ENCODE peak calls at places on chromosomes 2 and 18, in five cellular contexts. D, U, I, B and M are unnamed samples. For H3K4me1, the result is how much of the 10 kb centered on the place peaks cover.

GRCh38 chr2:216059233-216059834 is 22.3 kb downstream of the PECR start:
- DNase-seq in B (no peak), I (no peak), D (no peak), U (no peak), M (no peak)

GRCh38 chr2:127498386-127498785 is 27.9 kb downstream of the IWS1 start:
- DNase-seq in I (no peak), U (no peak), B (no peak), D (peak), M (no peak)

GRCh38 chr2:7053650-7054262 is 136.5 kb downstream of the RNF144A start:
- DNase-seq in U (peak), B (no peak), I (peak), D (no peak), M (peak)

GRCh38 chr2:205764502-205764815 is 82.2 kb downstream of the NRP2 start:
- DNase-seq in I (no peak), B (no peak), U (no peak), D (no peak), M (no peak)

GRCh38 chr2:130374587-130375290 is 18.9 kb downstream of the PTPN18 start:
- DNase-seq in B (no peak), D (peak), U (no peak), I (no peak), M (no peak)

GRCh38 chr18:47931707-47932103 is 1.2 kb upstream of the SMAD2 start:
- DNase-seq in B (no peak), D (no peak), U (peak), I (peak), M (peak)

GRCh38 chr2:105796131-105796638 is 51.5 kb downstream of the NCK2 start:
- DNase-seq in D (no peak), B (no peak), I (no peak), U (no peak), M (peak)

GRCh38 chr18:44079602-44080001 is 601.1 kb upstream of the SETBP1 start:
- DNase-seq in U (no peak), D (peak), I (no peak), B (no peak), M (no peak)

GRCh38 chr2:219687882-219688559 is 60.6 kb downstream of the SLC4A3 start:
- DNase-seq in I (no peak), U (no peak), D (no peak), B (peak), M (no peak)

GRCh38 chr18:75275226-75275625 is 64.6 kb downstream of the TSHZ1 start:
- DNase-seq in U (no peak), D (no peak), B (no peak), I (no peak), M (no peak)

GRCh38 chr2:47339745-47340541 is 63.0 kb upstream of the MSH2 start:
- DNase-seq in B (no peak), D (peak), I (no peak), U (no peak), M (no peak)

GRCh38 chr2:70686577-70687460 is 81.2 kb downstream of the ADD2 start:
- DNase-seq in D (peak), I (peak), B (peak), U (peak), M (peak)

GRCh38 chr18:31199190-31199769 is 36.6 kb upstream of the DSC1 start:
- DNase-seq in I (no peak), B (no peak), U (no peak), D (no peak), M (no peak)

GRCh38 chr2:139293992-139294548 is 513.9 kb upstream of the NXPH2 start:
- DNase-seq in I (no peak), D (no peak), U (no peak), B (no peak), M (no peak)

GRCh38 chr18:31546476-31546875 is 45.2 kb upstream of the TTR start:
- DNase-seq in I (no peak), B (no peak), U (no peak), D (no peak), M (peak)

GRCh38 chr2:9995059-9995458 is 43.6 kb downstream of the GRHL1 start:
- DNase-seq in I (no peak), B (no peak), U (no peak), D (no peak), M (no peak)

GRCh38 chr2:26855516-26855915 is 7.6 kb downstream of the DPYSL5 start:
- DNase-seq in U (peak), B (no peak), D (no peak), I (no peak), M (no peak)

GRCh38 chr2:216391401-216391800 is 19.1 kb upstream of the MARCHF4 start:
- DNase-seq in B (no peak), I (no peak), U (no peak), D (peak), M (no peak)

GRCh38 chr2:36562973-36563532 is 34.9 kb downstream of the FEZ2 start:
- DNase-seq in U (no peak), D (peak), B (no peak), I (no peak), M (no peak)

GRCh38 chr18:70380915-70381896 is 92.4 kb downstream of the SOCS6 start:
- DNase-seq in U (peak), D (no peak), B (peak), I (no peak), M (no peak)

GRCh38 chr2:55511508-55512124 is 7.9 kb upstream of the CFAP36 start:
- DNase-seq in I (no peak), D (peak), B (peak), U (peak), M (peak)

GRCh38 chr2:200492656-200493055 is 17.2 kb downstream of the KCTD18 start:
- DNase-seq in U (no peak), B (no peak), I (no peak), D (no peak), M (no peak)

GRCh38 chr18:54392621-54393023 is 34.9 kb downstream of the C18orf54 start:
- DNase-seq in D (peak), U (peak), B (peak), I (no peak), M (no peak)

GRCh38 chr2:126858013-126858412 is 40.7 kb upstream of the TEX51 start:
- DNase-seq in B (no peak), I (no peak), U (no peak), D (no peak), M (no peak)

GRCh38 chr2:127101756-127102463 is 5.0 kb downstream of the BIN1 start:
- DNase-seq in B (no peak), I (peak), U (no peak), D (no peak), M (no peak)

GRCh38 chr2:84963692-84964405 is 7.1 kb upstream of the KCMF1 start:
- DNase-seq in B (no peak), I (no peak), U (no peak), D (peak), M (no peak)

GRCh38 chr18:41416044-41416443 is 539.0 kb upstream of the PIK3C3 start:
- DNase-seq in I (no peak), D (no peak), U (no peak), B (no peak), M (no peak)

GRCh38 chr2:235596272-235596671 is 102.4 kb downstream of the AGAP1 start:
- DNase-seq in D (no peak), U (no peak), I (peak), B (no peak), M (no peak)

GRCh38 chr18:6677086-6677485 is 52.4 kb upstream of the ARHGAP28 start:
- DNase-seq in B (no peak), D (no peak), I (no peak), U (no peak), M (no peak)

GRCh38 chr2:136327162-136327852 is 209.4 kb upstream of the CXCR4 start:
- DNase-seq in U (no peak), B (peak), D (peak), I (no peak), M (peak)

GRCh38 chr2:158266106-158266505 is 164.4 kb downstream of the UPP2 start:
- DNase-seq in B (no peak), I (no peak), U (no peak), D (no peak), M (no peak)

GRCh38 chr18:5518899-5519371 is 24.9 kb downstream of the EPB41L3 start:
- DNase-seq in U (no peak), I (no peak), B (no peak), D (peak), M (no peak)

GRCh38 chr2:185239491-185239890 is 499.1 kb upstream of the FSIP2 start:
- DNase-seq in B (no peak), I (no peak), D (no peak), U (no peak), M (no peak)

GRCh38 chr18:56888978-56889377 is 237.8 kb downstream of the WDR7 start:
- DNase-seq in U (no peak), I (no peak), B (no peak), D (no peak), M (no peak)

GRCh38 chr18:57190026-57190425 is 43.1 kb downstream of the BOD1L2 start:
- DNase-seq in I (no peak), D (no peak), U (no peak), B (no peak), M (no peak)

DNA sequence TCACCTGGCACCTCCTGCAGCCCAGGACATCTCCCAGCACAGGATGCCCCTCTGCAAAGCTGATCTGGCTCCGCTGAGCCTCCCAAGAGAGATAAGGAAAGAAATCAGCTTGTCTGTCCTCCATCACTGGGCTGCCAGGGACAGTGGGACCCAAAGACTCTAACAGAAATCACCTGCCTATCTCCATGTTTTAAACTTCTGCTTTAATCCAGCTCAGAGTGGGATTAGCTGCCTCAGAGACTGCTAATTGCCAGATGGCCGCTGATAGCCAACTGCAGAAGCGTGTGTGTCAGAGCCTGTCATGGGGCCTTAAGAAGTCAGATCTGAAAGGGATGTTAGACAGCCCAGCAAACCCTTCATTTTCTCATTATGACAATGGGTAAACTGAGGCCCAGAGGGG is 389.4 kb upstream of the KLHL29 start:
- DNase-seq in U (peak), I (no peak), D (no peak), B (peak), M (peak)
- H3K4me3 ChIP-seq in U (no peak), I (no peak), D (no peak), B (no peak), M (no peak)

DNA sequence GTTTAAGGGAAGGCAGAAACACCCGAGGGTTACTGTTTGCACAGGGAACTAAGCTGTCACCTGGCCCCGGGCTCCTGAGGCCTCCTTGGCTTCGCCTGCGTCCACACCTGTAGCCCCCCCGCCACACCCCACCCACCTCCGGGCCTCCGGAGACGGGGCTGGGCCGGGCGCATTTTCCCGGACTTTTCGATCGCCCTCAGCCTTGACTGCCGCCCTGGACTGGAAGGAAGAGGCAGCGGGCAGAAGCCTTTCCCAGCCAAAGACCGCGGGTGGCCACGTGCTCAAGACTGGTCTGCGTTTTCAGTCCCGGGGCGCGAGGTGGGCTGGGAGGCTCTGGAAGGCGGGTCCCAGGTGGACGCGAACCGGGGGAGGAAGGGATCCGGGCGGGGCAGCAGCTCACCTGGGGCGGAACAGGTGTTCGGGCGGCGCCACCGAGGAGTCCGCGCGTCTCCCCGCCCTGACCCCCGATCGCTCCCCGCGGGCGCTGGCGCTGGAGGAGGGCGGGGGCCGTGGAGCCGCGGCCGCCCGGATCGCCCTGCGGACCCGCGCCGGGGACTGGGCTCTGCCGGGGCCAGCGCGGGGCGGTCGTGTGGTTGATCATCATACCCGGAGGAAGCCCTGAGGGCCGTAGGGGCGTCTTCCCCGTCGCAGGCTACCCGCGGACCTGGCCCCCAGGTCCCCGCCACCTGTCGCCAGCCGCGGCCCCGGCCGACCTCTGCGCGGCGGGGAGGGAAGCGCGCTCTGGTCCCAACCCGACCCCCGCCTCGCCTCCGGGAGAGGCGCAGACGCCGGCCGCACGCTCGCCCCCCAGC is 3.2 kb downstream of the ID2 start:
- DNase-seq in U (peak), D (peak), B (peak), I (peak), M (peak)
- TF ChIP-seq CTCF in U (no peak), D (no peak), B (no peak), I (no peak), M (no peak)

DNA sequence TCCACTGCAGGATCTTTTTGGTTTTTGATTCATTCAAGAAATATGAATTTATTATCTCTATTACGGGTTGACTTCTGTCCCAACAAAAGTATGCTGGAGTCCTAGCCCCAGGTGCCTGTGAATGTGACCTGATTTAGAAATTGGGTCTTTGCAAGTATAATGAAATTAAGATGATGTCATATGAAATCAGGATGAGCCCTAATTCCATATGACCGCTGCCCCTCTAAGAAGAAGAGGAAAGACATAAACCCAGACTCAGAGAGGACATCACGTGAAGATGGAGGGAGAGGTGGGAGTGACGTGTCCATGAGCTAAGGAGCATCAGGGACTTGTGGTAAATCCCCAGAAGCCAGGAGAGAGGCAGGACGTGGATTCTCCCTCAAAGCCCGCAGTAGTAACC is 287.1 kb downstream of the LPIN1 start:
- DNase-seq in U (no peak), D (no peak), B (no peak), I (no peak), M (no peak)
- H3K4me1 ChIP-seq in U (under half), D (under half), B (under half), I (under half), M (under half)

GRCh38 chr18:62499263-62499650 is 23.6 kb upstream of the ZCCHC2 start:
- DNase-seq in D (no peak), B (no peak), U (peak), I (no peak), M (no peak)

GRCh38 chr18:62497171-62497783 is 25.5 kb upstream of the ZCCHC2 start:
- DNase-seq in U (no peak), I (no peak), D (no peak), B (no peak), M (no peak)

GRCh38 chr18:62500174-62500573 is 22.7 kb upstream of the ZCCHC2 start:
- DNase-seq in B (no peak), I (no peak), D (no peak), U (no peak), M (no peak)

GRCh38 chr18:62500966-62501591 is 21.7 kb upstream of the ZCCHC2 start:
- DNase-seq in B (no peak), U (no peak), I (no peak), D (no peak), M (no peak)

GRCh38 chr18:62498616-62499262 is 24.1 kb upstream of the ZCCHC2 start:
- DNase-seq in B (no peak), I (no peak), D (no peak), U (no peak), M (no peak)
- H3K4me3 ChIP-seq in B (no peak), I (no peak), D (no peak), U (no peak), M (no peak)

DNA sequence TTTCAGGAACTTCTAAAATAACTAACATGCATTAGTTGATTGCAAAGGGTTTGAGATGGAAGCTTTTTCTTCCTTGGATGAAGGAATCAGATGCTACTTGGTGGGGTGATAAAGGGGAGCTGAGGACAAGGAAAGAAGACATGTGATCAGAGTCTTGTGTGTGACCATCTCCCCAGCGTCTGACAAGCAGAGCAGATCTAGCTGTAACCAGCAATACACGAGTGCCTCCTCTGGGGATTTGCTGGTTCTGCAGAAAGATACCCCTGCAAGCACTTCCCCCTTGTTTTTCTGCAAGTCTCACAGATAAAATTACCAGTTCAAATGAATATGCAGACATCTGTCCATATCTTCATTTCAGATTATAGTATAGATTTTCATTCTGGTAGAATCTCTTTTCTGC is 2.7 kb downstream of the CDH7 start:
- DNase-seq in D (no peak), B (peak), U (peak), I (no peak), M (peak)
- TF ChIP-seq CTCF in D (no peak), B (peak), U (peak), I (no peak), M (peak)